ENCODE peak calls at places on chromosomes 3 and 15, in seven cellular contexts. One of them, this sample, is unnamed.

GRCh38 chr15:43249699-43250203 is 17.0 kb downstream of the TGM5 start:
- DNase-seq in HepG2: no peak
- DNase-seq in small intestine: no peak
- DNase-seq in IMR-90: peak; percentile 76
- DNase-seq in brain microvascular endothelial cell: peak; percentile 87
- DNase-seq in SJSA1: peak; percentile 82
- DNase-seq in GM23248: peak; percentile 76
- DNase-seq in this sample: no peak

GRCh38 chr3:158731938-158732855 is at the start of gene RARRES1:
- DNase-seq in HepG2: no peak
- DNase-seq in small intestine: peak; percentile 60
- DNase-seq in IMR-90: peak; percentile 62
- DNase-seq in brain microvascular endothelial cell: peak; percentile 39
- DNase-seq in SJSA1: peak; percentile 52
- DNase-seq in GM23248: peak; percentile 88
- DNase-seq in this sample: peak; percentile 84

GRCh38 chr15:70853270-70853854 is 595 bp downstream of the LARP6 start:
- DNase-seq in HepG2: no peak
- DNase-seq in small intestine: no peak
- DNase-seq in IMR-90: peak; percentile 87
- DNase-seq in brain microvascular endothelial cell: peak; percentile 32
- DNase-seq in SJSA1: peak; percentile 63
- DNase-seq in GM23248: peak; percentile 88
- DNase-seq in this sample: peak; percentile 88

GRCh38 chr3:159380891-159381290 is 579.0 kb downstream of the MFSD1 start:
- DNase-seq in HepG2: no peak
- DNase-seq in small intestine: no peak
- DNase-seq in IMR-90: no peak
- DNase-seq in brain microvascular endothelial cell: no peak
- DNase-seq in SJSA1: no peak
- DNase-seq in GM23248: no peak
- DNase-seq in this sample: no peak

GRCh38 chr15:59689626-59690236 is 611 bp upstream of the BNIP2 start:
- DNase-seq in HepG2: peak; percentile 57
- DNase-seq in small intestine: peak; percentile 89
- DNase-seq in IMR-90: peak; percentile 47
- DNase-seq in brain microvascular endothelial cell: peak; percentile 77
- DNase-seq in SJSA1: peak; percentile 78
- DNase-seq in GM23248: peak; percentile 86
- DNase-seq in this sample: peak; percentile 94

GRCh38 chr3:171867976-171868375 is 24.8 kb downstream of the TMEM212 start:
- DNase-seq in HepG2: no peak
- DNase-seq in small intestine: no peak
- DNase-seq in IMR-90: no peak
- DNase-seq in brain microvascular endothelial cell: no peak
- DNase-seq in SJSA1: no peak
- DNase-seq in GM23248: peak; percentile 27
- DNase-seq in this sample: no peak

GRCh38 chr3:159821148-159821547 is 167.5 kb upstream of the IL12A start:
- DNase-seq in HepG2: no peak
- DNase-seq in small intestine: no peak
- DNase-seq in IMR-90: no peak
- DNase-seq in brain microvascular endothelial cell: peak; percentile 60
- DNase-seq in SJSA1: no peak
- DNase-seq in GM23248: no peak
- DNase-seq in this sample: no peak

GRCh38 chr3:78481050-78481449 is 1286.7 kb downstream of the ROBO1 start:
- DNase-seq in HepG2: no peak
- DNase-seq in small intestine: no peak
- DNase-seq in IMR-90: no peak
- DNase-seq in brain microvascular endothelial cell: no peak
- DNase-seq in SJSA1: no peak
- DNase-seq in GM23248: no peak
- DNase-seq in this sample: no peak

GRCh38 chr15:65385868-65386253 is 8.1 kb upstream of the IGDCC3 start:
- DNase-seq in HepG2: no peak
- DNase-seq in small intestine: no peak
- DNase-seq in IMR-90: no peak
- DNase-seq in brain microvascular endothelial cell: no peak
- DNase-seq in SJSA1: no peak
- DNase-seq in GM23248: peak; percentile 23
- DNase-seq in this sample: no peak

GRCh38 chr15:40463279-40463678 is 7.5 kb upstream of the CHST14 start:
- DNase-seq in HepG2: no peak
- DNase-seq in small intestine: no peak
- DNase-seq in IMR-90: no peak
- DNase-seq in brain microvascular endothelial cell: no peak
- DNase-seq in SJSA1: no peak
- DNase-seq in GM23248: no peak
- DNase-seq in this sample: no peak

GRCh38 chr3:26845194-26845593 is 222.6 kb downstream of the LRRC3B start:
- DNase-seq in HepG2: no peak
- DNase-seq in small intestine: no peak
- DNase-seq in IMR-90: no peak
- DNase-seq in brain microvascular endothelial cell: no peak
- DNase-seq in SJSA1: no peak
- DNase-seq in GM23248: no peak
- DNase-seq in this sample: no peak

GRCh38 chr15:57340673-57341259 is 35.5 kb upstream of the CGNL1 start:
- DNase-seq in HepG2: peak; percentile 42
- DNase-seq in small intestine: peak; percentile 61
- DNase-seq in IMR-90: peak; percentile 65
- DNase-seq in brain microvascular endothelial cell: peak; percentile 42
- DNase-seq in SJSA1: no peak
- DNase-seq in GM23248: peak; percentile 66
- DNase-seq in this sample: no peak

GRCh38 chr3:152302521-152303021 is 33.8 kb downstream of the MBNL1 start:
- DNase-seq in HepG2: peak; percentile 78
- DNase-seq in small intestine: no peak
- DNase-seq in IMR-90: peak; percentile 90
- DNase-seq in brain microvascular endothelial cell: peak; percentile 67
- DNase-seq in SJSA1: no peak
- DNase-seq in GM23248: peak; percentile 95
- DNase-seq in this sample: peak; percentile 66

GRCh38 chr3:29183346-29184087 is 97.4 kb upstream of the RBMS3 start:
- DNase-seq in HepG2: no peak
- DNase-seq in small intestine: no peak
- DNase-seq in IMR-90: peak; percentile 93
- DNase-seq in brain microvascular endothelial cell: peak; percentile 76
- DNase-seq in SJSA1: no peak
- DNase-seq in GM23248: peak; percentile 93
- DNase-seq in this sample: no peak

GRCh38 chr15:70226337-70226980 is 128.7 kb upstream of the TLE3 start:
- DNase-seq in HepG2: no peak
- DNase-seq in small intestine: no peak
- DNase-seq in IMR-90: no peak
- DNase-seq in brain microvascular endothelial cell: no peak
- DNase-seq in SJSA1: no peak
- DNase-seq in GM23248: no peak
- DNase-seq in this sample: no peak

GRCh38 chr15:26372712-26373111 is 400.2 kb downstream of the GABRB3 start:
- DNase-seq in HepG2: no peak
- DNase-seq in small intestine: no peak
- DNase-seq in IMR-90: no peak
- DNase-seq in brain microvascular endothelial cell: no peak
- DNase-seq in SJSA1: no peak
- DNase-seq in GM23248: no peak
- DNase-seq in this sample: no peak

GRCh38 chr3:165196577-165197561 is 685 bp upstream of the SLITRK3 start:
- DNase-seq in HepG2: no peak
- DNase-seq in small intestine: no peak
- DNase-seq in IMR-90: no peak
- DNase-seq in brain microvascular endothelial cell: no peak
- DNase-seq in SJSA1: no peak
- DNase-seq in GM23248: peak; percentile 16
- DNase-seq in this sample: no peak

GRCh38 chr3:82157952-82158351 is 396.5 kb upstream of the GBE1 start:
- DNase-seq in HepG2: no peak
- DNase-seq in small intestine: no peak
- DNase-seq in IMR-90: peak; percentile 52
- DNase-seq in brain microvascular endothelial cell: peak; percentile 84
- DNase-seq in SJSA1: no peak
- DNase-seq in GM23248: peak; percentile 84
- DNase-seq in this sample: no peak

GRCh38 chr3:147333098-147333497 is 73.2 kb downstream of the ZIC4 start:
- DNase-seq in HepG2: no peak
- DNase-seq in small intestine: no peak
- DNase-seq in IMR-90: no peak
- DNase-seq in brain microvascular endothelial cell: no peak
- DNase-seq in SJSA1: no peak
- DNase-seq in GM23248: no peak
- DNase-seq in this sample: no peak

GRCh38 chr3:18440053-18440768 is 15.1 kb upstream of the SATB1 start:
- DNase-seq in HepG2: no peak
- DNase-seq in small intestine: no peak
- DNase-seq in IMR-90: peak; percentile 17
- DNase-seq in brain microvascular endothelial cell: no peak
- DNase-seq in SJSA1: no peak
- DNase-seq in GM23248: peak; percentile 50
- DNase-seq in this sample: no peak

GRCh38 chr3:25444273-25444672 is 16.2 kb downstream of the RARB start:
- DNase-seq in HepG2: no peak
- DNase-seq in small intestine: no peak
- DNase-seq in IMR-90: no peak
- DNase-seq in brain microvascular endothelial cell: no peak
- DNase-seq in SJSA1: no peak
- DNase-seq in GM23248: no peak
- DNase-seq in this sample: no peak
- H3K27ac ChIP-seq in HepG2: no peak overlapping the region
- H3K27ac ChIP-seq in small intestine: no peak overlapping the region
- H3K27ac ChIP-seq in IMR-90: no peak overlapping the region
- H3K27ac ChIP-seq in brain microvascular endothelial cell: no peak overlapping the region
- H3K27ac ChIP-seq in SJSA1: no peak overlapping the region
- H3K27ac ChIP-seq in GM23248: no peak overlapping the region
- H3K27ac ChIP-seq in this sample: no peak overlapping the region

GRCh38 chr15:78276032-78276943 is 11.9 kb downstream of the DNAJA4 start:
- DNase-seq in HepG2: no peak
- DNase-seq in small intestine: no peak
- DNase-seq in IMR-90: peak; percentile 2
- DNase-seq in brain microvascular endothelial cell: no peak
- DNase-seq in SJSA1: no peak
- DNase-seq in GM23248: no peak
- DNase-seq in this sample: no peak
- H3K27ac ChIP-seq in HepG2: no peak overlapping the region
- H3K27ac ChIP-seq in small intestine: no peak overlapping the region
- H3K27ac ChIP-seq in IMR-90: no peak overlapping the region
- H3K27ac ChIP-seq in brain microvascular endothelial cell: no peak overlapping the region
- H3K27ac ChIP-seq in SJSA1: no peak overlapping the region
- H3K27ac ChIP-seq in GM23248: no peak overlapping the region
- H3K27ac ChIP-seq in this sample: no peak overlapping the region

GRCh38 chr3:37198996-37199395 is 24.6 kb upstream of the LRRFIP2 start:
- DNase-seq in HepG2: no peak
- DNase-seq in small intestine: no peak
- DNase-seq in IMR-90: peak; percentile 40
- DNase-seq in brain microvascular endothelial cell: no peak
- DNase-seq in SJSA1: no peak
- DNase-seq in GM23248: peak; percentile 76
- DNase-seq in this sample: no peak

GRCh38 chr3:37200141-37200540 is 25.8 kb upstream of the LRRFIP2 start:
- DNase-seq in HepG2: no peak
- DNase-seq in small intestine: no peak
- DNase-seq in IMR-90: no peak
- DNase-seq in brain microvascular endothelial cell: no peak
- DNase-seq in SJSA1: no peak
- DNase-seq in GM23248: no peak
- DNase-seq in this sample: no peak

GRCh38 chr3:37197810-37198371 is 23.5 kb upstream of the LRRFIP2 start:
- DNase-seq in HepG2: no peak
- DNase-seq in small intestine: no peak
- DNase-seq in IMR-90: peak; percentile 55
- DNase-seq in brain microvascular endothelial cell: no peak
- DNase-seq in SJSA1: no peak
- DNase-seq in GM23248: peak; percentile 76
- DNase-seq in this sample: no peak

GRCh38 chr3:37202035-37202434 is 27.7 kb upstream of the LRRFIP2 start:
- DNase-seq in HepG2: no peak
- DNase-seq in small intestine: no peak
- DNase-seq in IMR-90: no peak
- DNase-seq in brain microvascular endothelial cell: no peak
- DNase-seq in SJSA1: no peak
- DNase-seq in GM23248: no peak
- DNase-seq in this sample: no peak

GRCh38 chr3:37198547-37198946 is 24.2 kb upstream of the LRRFIP2 start:
- DNase-seq in HepG2: no peak
- DNase-seq in small intestine: no peak
- DNase-seq in IMR-90: no peak
- DNase-seq in brain microvascular endothelial cell: no peak
- DNase-seq in SJSA1: no peak
- DNase-seq in GM23248: no peak
- DNase-seq in this sample: no peak
- H3K27ac ChIP-seq in HepG2: no peak overlapping the region
- H3K27ac ChIP-seq in small intestine: no peak overlapping the region
- H3K27ac ChIP-seq in IMR-90: no peak overlapping the region
- H3K27ac ChIP-seq in brain microvascular endothelial cell: no peak overlapping the region
- H3K27ac ChIP-seq in SJSA1: no peak overlapping the region
- H3K27ac ChIP-seq in GM23248: peak overlapping the region; percentile 83
- H3K27ac ChIP-seq in this sample: no peak overlapping the region

GRCh38 chr15:38531509-38531908 is 33.1 kb downstream of the RASGRP1 start:
- DNase-seq in HepG2: no peak
- DNase-seq in small intestine: no peak
- DNase-seq in IMR-90: peak; percentile 47
- DNase-seq in brain microvascular endothelial cell: peak; percentile 17
- DNase-seq in SJSA1: peak; percentile 48
- DNase-seq in GM23248: peak; percentile 87
- DNase-seq in this sample: no peak

GRCh38 chr15:38532728-38533127 is 31.9 kb downstream of the RASGRP1 start:
- DNase-seq in HepG2: no peak
- DNase-seq in small intestine: no peak
- DNase-seq in IMR-90: no peak
- DNase-seq in brain microvascular endothelial cell: no peak
- DNase-seq in SJSA1: no peak
- DNase-seq in GM23248: no peak
- DNase-seq in this sample: no peak

GRCh38 chr15:38534691-38535090 is 29.9 kb downstream of the RASGRP1 start:
- DNase-seq in HepG2: no peak
- DNase-seq in small intestine: no peak
- DNase-seq in IMR-90: no peak
- DNase-seq in brain microvascular endothelial cell: no peak
- DNase-seq in SJSA1: no peak
- DNase-seq in GM23248: no peak
- DNase-seq in this sample: no peak

GRCh38 chr15:38533926-38534325 is 30.7 kb downstream of the RASGRP1 start:
- DNase-seq in HepG2: no peak
- DNase-seq in small intestine: no peak
- DNase-seq in IMR-90: no peak
- DNase-seq in brain microvascular endothelial cell: no peak
- DNase-seq in SJSA1: no peak
- DNase-seq in GM23248: no peak
- DNase-seq in this sample: no peak

DNA sequence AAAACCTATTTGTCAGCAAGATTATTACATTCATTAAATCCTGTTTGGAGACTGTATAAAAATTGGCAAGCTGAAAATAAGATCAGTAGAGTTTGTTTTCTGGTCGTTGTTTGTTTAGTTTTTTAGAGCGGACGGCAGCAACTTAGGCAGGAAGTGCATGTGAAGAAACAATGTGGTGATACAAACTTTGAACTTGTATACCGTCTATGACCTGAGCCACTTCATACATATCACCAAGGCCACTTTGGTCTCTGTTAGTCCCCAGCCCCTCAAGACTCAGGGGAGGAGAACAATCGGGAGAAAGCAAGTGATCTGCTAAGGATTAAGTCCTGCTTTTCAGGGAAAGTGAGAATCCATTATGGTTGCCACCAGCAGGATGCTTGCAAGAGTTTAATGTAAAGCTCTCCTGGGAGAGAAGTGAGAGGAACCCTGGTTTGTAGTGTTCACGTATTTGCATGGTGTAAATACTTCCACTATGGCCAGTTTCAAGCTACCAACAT is 31.1 kb downstream of the RASGRP1 start:
- DNase-seq in HepG2: no peak
- DNase-seq in small intestine: no peak
- DNase-seq in IMR-90: no peak
- DNase-seq in brain microvascular endothelial cell: no peak
- DNase-seq in SJSA1: no peak
- DNase-seq in GM23248: no peak
- DNase-seq in this sample: no peak
- H3K27ac ChIP-seq in HepG2: no peak overlapping the region
- H3K27ac ChIP-seq in small intestine: no peak overlapping the region
- H3K27ac ChIP-seq in IMR-90: no peak overlapping the region
- H3K27ac ChIP-seq in brain microvascular endothelial cell: no peak overlapping the region
- H3K27ac ChIP-seq in SJSA1: no peak overlapping the region
- H3K27ac ChIP-seq in GM23248: no peak overlapping the region
- H3K27ac ChIP-seq in this sample: no peak overlapping the region